ENCODE peak calls at places on chromosomes 7 and 10, in seven cellular contexts. X is OCI-LY7, Z is astrocyte, W is PC-3, L is fibroblast of lung, H is neural progenitor cell, G is mesendoderm. S is an unnamed sample.
A peak's percentile ranks its signal among the peaks of the same experiment; 100 is the strongest.

GRCh38 chr7:117808910-117809705 is 64.1 kb downstream of the CTTNBP2 start:
- DNase-seq in G (no peak), X (no peak), W (no peak), Z (peak; percentile 84), H (no peak), L (peak; percentile 86), S (no peak)

GRCh38 chr10:67433276-67433675 is 262.7 kb downstream of the CTNNA3 start:
- DNase-seq in L (no peak), X (no peak), W (no peak), G (no peak), Z (no peak), H (no peak), S (no peak)

GRCh38 chr7:27145884-27146401 is 1.6 kb downstream of the HOXA6 start:
- DNase-seq in W (no peak), G (no peak), Z (no peak), L (no peak), H (no peak), X (no peak), S (no peak)

GRCh38 chr7:102008535-102009262 is 191.3 kb downstream of the CUX1 start:
- DNase-seq in W (peak; percentile 60), L (no peak), Z (no peak), H (no peak), G (no peak), X (no peak), S (no peak)

GRCh38 chr7:46750321-46750865 is 829.3 kb upstream of the IGFBP3 start:
- DNase-seq in L (no peak), X (no peak), H (no peak), G (no peak), W (no peak), Z (no peak), S (no peak)

GRCh38 chr7:99563650-99564049 is 5.2 kb downstream of the ZNF655 start:
- DNase-seq in L (peak; percentile 89), Z (peak; percentile 81), W (peak; percentile 73), G (peak; percentile 77), H (no peak), X (no peak), S (no peak)

GRCh38 chr10:118985576-118985975 is 43.9 kb upstream of the NANOS1 start:
- DNase-seq in Z (no peak), L (no peak), H (no peak), W (no peak), G (no peak), X (no peak), S (no peak)

GRCh38 chr7:102321351-102322201 is 34.7 kb downstream of the SPDYE6 start:
- DNase-seq in H (peak; percentile 83), G (peak; percentile 72), X (no peak), Z (no peak), L (no peak), W (no peak), S (no peak)

GRCh38 chr7:51035696-51036095 is 253.0 kb upstream of the GRB10 start:
- DNase-seq in G (no peak), H (no peak), X (no peak), W (no peak), Z (peak; percentile 22), L (peak; percentile 39), S (no peak)

GRCh38 chr7:105743351-105743812 is 133.0 kb downstream of the ATXN7L1 start:
- DNase-seq in G (peak; percentile 62), X (no peak), Z (no peak), L (no peak), H (peak; percentile 6), W (no peak), S (no peak)

GRCh38 chr10:96271017-96271815 is at the start of gene BLNK:
- DNase-seq in H (no peak), G (no peak), L (no peak), X (peak; percentile 89), Z (no peak), W (peak; percentile 44), S (no peak)

GRCh38 chr7:73918926-73919693 is 58.2 kb downstream of the TMEM270 start:
- DNase-seq in H (peak; percentile 65), X (no peak), G (peak; percentile 73), Z (no peak), W (no peak), L (no peak), S (peak; percentile 24)

DNA sequence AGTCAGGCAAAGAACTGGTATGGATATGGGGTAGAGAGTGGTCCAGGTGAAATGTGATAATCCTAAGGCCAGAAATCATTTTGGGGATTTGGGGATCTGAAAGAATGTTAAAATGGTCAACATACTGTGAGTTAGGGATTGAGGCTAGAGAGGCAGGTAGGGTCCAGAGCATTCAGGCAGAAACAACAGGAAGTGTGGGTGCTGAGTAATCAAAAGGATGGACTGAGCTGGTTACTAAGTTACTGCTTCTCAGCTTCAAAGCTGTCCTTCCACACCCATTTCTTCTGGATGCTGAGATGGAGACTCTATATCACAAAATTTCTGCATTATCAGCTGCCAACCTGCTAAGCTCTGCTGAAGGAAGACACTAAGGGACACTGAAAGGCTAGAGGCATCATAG is 30.6 kb upstream of the PRKCQ start:
- DNase-seq in Z (no peak), W (no peak), G (no peak), H (no peak), L (no peak), X (no peak), S (no peak)
- H3K4me2 ChIP-seq in Z (no peak overlapping the region), W (no peak overlapping the region), G (no peak overlapping the region), H (no peak overlapping the region), L (no peak overlapping the region), X (no peak overlapping the region), S (no peak overlapping the region)

GRCh38 chr10:110284262-110284661 is 20.5 kb downstream of the SMNDC1 start:
- DNase-seq in W (no peak), Z (no peak), X (no peak), G (no peak), H (no peak), L (no peak), S (no peak)
- H3K4me2 ChIP-seq in W (no peak overlapping the region), Z (no peak overlapping the region), X (no peak overlapping the region), G (no peak overlapping the region), H (no peak overlapping the region), L (no peak overlapping the region), S (no peak overlapping the region)

DNA sequence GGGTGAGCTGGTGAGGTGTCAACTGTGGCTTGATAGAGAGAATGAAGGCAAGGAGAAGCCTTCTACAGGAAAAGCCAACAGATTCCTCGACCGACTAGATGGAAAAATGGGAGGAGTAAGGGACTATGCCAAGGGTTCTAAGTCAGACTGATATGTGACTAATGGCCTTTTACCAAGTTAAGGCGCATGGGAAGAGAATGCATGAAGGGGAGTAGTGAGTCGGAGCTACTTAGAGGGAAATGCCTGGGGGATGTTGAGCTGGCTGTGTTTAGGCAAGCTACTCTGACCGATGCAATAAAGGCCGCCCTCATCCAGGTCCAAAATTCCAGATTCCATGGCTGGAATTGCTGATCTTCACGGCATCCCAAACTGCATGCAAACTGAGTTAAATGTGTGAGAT is 48.2 kb downstream of the APBB1IP start:
- DNase-seq in Z (peak; percentile 98), H (no peak), G (peak; percentile 60), W (peak; percentile 76), L (peak; percentile 98), X (no peak), S (no peak)
- H3K4me2 ChIP-seq in Z (peak overlapping the region; percentile 75), H (no peak overlapping the region), G (no peak overlapping the region), W (peak overlapping the region; percentile 80), L (no peak overlapping the region), X (peak overlapping the region; percentile 0), S (no peak overlapping the region)

DNA sequence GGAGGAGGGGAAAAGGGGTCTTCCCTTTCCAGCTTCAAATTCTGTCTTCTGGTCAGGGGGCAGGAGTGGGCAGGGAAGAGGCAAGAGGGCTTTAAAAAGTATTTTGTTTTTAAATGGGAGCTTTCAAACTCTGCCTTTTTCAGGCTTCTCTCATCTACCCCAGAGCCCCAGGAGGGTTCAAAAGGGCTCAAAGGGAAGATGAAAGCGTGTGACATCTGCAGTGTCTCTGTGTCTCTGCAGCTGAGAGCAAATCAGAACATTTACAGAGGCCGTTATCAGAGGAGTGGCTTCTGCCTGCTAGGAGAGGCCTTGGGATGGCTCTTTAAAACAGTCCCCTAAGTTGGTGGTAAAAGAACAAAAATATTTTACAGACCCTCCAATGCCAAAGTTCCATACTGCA is 30.3 kb downstream of the TRIM8 start:
- DNase-seq in Z (no peak), X (no peak), W (no peak), H (peak; percentile 55), L (no peak), G (peak; percentile 41), S (peak; percentile 39)
- H3K4me2 ChIP-seq in Z (peak overlapping the region; percentile 83), X (no peak overlapping the region), W (no peak overlapping the region), H (peak overlapping the region; percentile 73), L (peak overlapping the region; percentile 75), G (no peak overlapping the region), S (peak overlapping the region; percentile 38)

DNA sequence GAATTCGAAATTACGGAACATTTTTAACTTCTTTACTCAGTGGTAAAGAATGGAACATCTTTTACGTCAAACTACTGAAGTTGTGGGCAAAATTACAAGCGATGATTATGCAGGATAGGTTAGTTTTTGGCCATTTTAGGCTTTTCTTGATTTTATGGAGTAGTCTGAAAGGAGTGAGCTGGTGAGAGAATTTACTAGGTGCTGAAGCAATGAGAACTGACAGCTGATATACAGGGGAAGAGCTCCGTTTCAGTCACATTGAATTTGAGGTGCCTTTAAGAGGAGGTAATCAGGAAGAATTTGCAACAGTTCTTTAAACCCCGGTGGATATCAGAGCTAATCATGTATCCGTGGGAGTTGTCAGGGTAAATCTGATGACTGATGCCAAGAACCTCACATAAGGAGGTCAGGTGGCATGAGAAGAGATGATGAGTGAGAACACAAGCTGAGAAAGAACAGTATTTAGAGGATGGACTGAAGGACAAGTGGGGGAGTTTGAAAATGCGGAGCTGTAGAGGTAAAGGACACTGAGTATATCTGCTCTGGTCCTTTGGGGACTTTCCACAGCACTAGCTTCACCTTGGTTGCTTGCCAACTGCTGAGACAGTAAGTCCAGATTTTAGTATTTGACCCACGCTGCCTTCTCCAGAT is 104.3 kb downstream of the AHR start:
- DNase-seq in W (no peak), X (no peak), Z (no peak), L (no peak), G (no peak), H (no peak), S (no peak)
- H3K4me2 ChIP-seq in W (no peak overlapping the region), X (no peak overlapping the region), Z (no peak overlapping the region), L (no peak overlapping the region), G (no peak overlapping the region), H (no peak overlapping the region), S (no peak overlapping the region)

DNA sequence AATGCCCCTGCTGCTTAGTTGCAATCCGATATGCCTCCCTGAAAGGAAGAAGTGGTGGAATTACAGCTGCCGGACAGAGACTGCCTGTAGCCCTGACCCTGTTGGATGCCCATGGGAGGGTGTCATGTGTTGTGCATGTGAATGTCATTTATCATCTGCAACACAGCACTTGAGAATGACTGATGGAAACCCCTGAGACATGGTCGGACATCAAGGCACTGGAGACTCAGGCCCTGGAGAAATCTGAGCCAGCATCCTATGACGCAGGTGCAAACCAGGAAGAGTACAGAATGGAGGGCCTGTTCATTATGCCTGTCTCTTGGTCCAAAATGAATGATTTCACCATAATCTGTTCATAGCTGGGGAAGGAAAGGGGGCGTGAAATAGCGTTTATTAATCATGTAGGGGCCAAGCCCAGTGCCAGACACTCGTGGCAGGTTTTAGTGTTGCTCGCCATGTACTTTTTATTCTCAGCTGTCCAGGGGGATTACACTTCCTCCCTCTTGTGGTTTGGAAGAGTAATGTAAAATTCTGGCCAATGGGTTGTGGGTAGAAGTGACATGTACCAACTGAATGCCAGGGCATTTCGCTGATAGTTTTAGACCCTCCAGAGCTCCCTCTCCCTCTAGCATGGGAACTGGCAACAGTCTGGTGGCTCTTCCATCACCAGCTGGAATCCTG is 23.0 kb upstream of the LEP start:
- DNase-seq in G (no peak), L (peak; percentile 48), H (no peak), W (no peak), Z (peak; percentile 45), X (no peak), S (no peak)
- H3K4me2 ChIP-seq in G (no peak overlapping the region), L (no peak overlapping the region), H (no peak overlapping the region), W (no peak overlapping the region), Z (no peak overlapping the region), X (no peak overlapping the region), S (no peak overlapping the region)

S was measured in neuronal stem cell.